ENCODE peak calls at places on chromosomes 3 and 15, in six cellular contexts. D, G, M, B, F and P are unnamed samples.

GRCh38 chr15:36428102-36428845 is 151.2 kb upstream of the CDIN1 start:
- DNase-seq in D (no peak), G (peak; percentile 99), M (no peak), B (no peak), F (no peak), P (no peak)

GRCh38 chr3:176697284-176697889 is 499.9 kb downstream of the TBL1XR1 start:
- DNase-seq in D (no peak), G (no peak), M (no peak), B (no peak), F (no peak), P (no peak)

GRCh38 chr15:42688301-42688700 is 48.6 kb downstream of the CDAN1 start:
- DNase-seq in D (no peak), G (no peak), M (no peak), B (no peak), F (no peak), P (no peak)

GRCh38 chr3:43515208-43515917 is 106.4 kb downstream of the ANO10 start:
- DNase-seq in D (no peak), G (no peak), M (no peak), B (no peak), F (no peak), P (no peak)

GRCh38 chr3:61829301-61830110 is 268.1 kb downstream of the PTPRG start:
- DNase-seq in D (no peak), G (no peak), M (no peak), B (no peak), F (no peak), P (no peak)

GRCh38 chr15:86235667-86236066 is 156.0 kb downstream of the AGBL1 start:
- DNase-seq in D (no peak), G (no peak), M (no peak), B (no peak), F (no peak), P (peak; percentile 74)

GRCh38 chr3:14646150-14646573 is 5.4 kb upstream of the CCDC174 start:
- DNase-seq in D (no peak), G (no peak), M (no peak), B (no peak), F (no peak), P (no peak)

GRCh38 chr15:64895285-64896065 is 16.2 kb upstream of the ANKDD1A start:
- DNase-seq in D (no peak), G (peak; percentile 66), M (no peak), B (peak; percentile 30), F (no peak), P (no peak)

GRCh38 chr3:46578973-46579755 is 13.1 kb upstream of the LRRC2 start:
- DNase-seq in D (no peak), G (no peak), M (no peak), B (no peak), F (no peak), P (no peak)

GRCh38 chr3:71998995-71999673 is 214.2 kb upstream of the PROK2 start:
- DNase-seq in D (no peak), G (peak; percentile 73), M (no peak), B (no peak), F (no peak), P (no peak)

GRCh38 chr3:101950510-101950909 is 101.2 kb downstream of the NFKBIZ start:
- DNase-seq in D (no peak), G (peak; percentile 96), M (no peak), B (no peak), F (no peak), P (no peak)